ENCODE peak calls at places on chromosomes 4 and X, in ten cellular contexts. One of them, this sample, is unnamed.

GRCh38 chr4:23368081-23368697 is 521.7 kb downstream of the PPARGC1A start:
- DNase-seq in adrenal gland: no peak
- DNase-seq in neural progenitor cell: peak
- DNase-seq in brain microvascular endothelial cell: no peak
- DNase-seq in fibroblast of lung: peak
- DNase-seq in lung: peak
- DNase-seq in ovary: no peak
- DNase-seq in CD8-positive, alpha-beta T cell: no peak
- DNase-seq in GM23338: peak
- DNase-seq in endodermal cell: peak
- DNase-seq in this sample: no peak

GRCh38 chr4:145679991-145680455 is at the start of gene C4orf51:
- DNase-seq in ovary: no peak
- DNase-seq in brain microvascular endothelial cell: peak
- DNase-seq in neural progenitor cell: no peak
- DNase-seq in adrenal gland: peak
- DNase-seq in lung: peak
- DNase-seq in fibroblast of lung: peak
- DNase-seq in CD8-positive, alpha-beta T cell: no peak
- DNase-seq in endodermal cell: no peak
- DNase-seq in GM23338: no peak
- DNase-seq in this sample: no peak

GRCh38 chr4:116027311-116027710 is 913.9 kb upstream of the NDST4 start:
- DNase-seq in neural progenitor cell: no peak
- DNase-seq in ovary: no peak
- DNase-seq in CD8-positive, alpha-beta T cell: no peak
- DNase-seq in lung: no peak
- DNase-seq in endodermal cell: no peak
- DNase-seq in GM23338: no peak
- DNase-seq in fibroblast of lung: no peak
- DNase-seq in brain microvascular endothelial cell: no peak
- DNase-seq in adrenal gland: no peak
- DNase-seq in this sample: no peak

GRCh38 chrX:12701625-12702024 is 89.6 kb upstream of the PRPS2 start:
- DNase-seq in adrenal gland: no peak
- DNase-seq in fibroblast of lung: peak
- DNase-seq in CD8-positive, alpha-beta T cell: no peak
- DNase-seq in endodermal cell: peak
- DNase-seq in GM23338: peak
- DNase-seq in brain microvascular endothelial cell: peak
- DNase-seq in lung: peak
- DNase-seq in neural progenitor cell: peak
- DNase-seq in ovary: peak
- DNase-seq in this sample: peak

GRCh38 chrX:109857898-109858297 is 124.8 kb upstream of the ACSL4 start:
- DNase-seq in ovary: no peak
- DNase-seq in fibroblast of lung: peak
- DNase-seq in brain microvascular endothelial cell: no peak
- DNase-seq in neural progenitor cell: no peak
- DNase-seq in CD8-positive, alpha-beta T cell: no peak
- DNase-seq in endodermal cell: no peak
- DNase-seq in GM23338: no peak
- DNase-seq in adrenal gland: no peak
- DNase-seq in lung: no peak
- DNase-seq in this sample: no peak

GRCh38 chr4:183657564-183657963 is 1.4 kb downstream of the RWDD4 start:
- DNase-seq in CD8-positive, alpha-beta T cell: no peak
- DNase-seq in neural progenitor cell: no peak
- DNase-seq in endodermal cell: no peak
- DNase-seq in GM23338: no peak
- DNase-seq in adrenal gland: no peak
- DNase-seq in lung: no peak
- DNase-seq in fibroblast of lung: no peak
- DNase-seq in ovary: no peak
- DNase-seq in brain microvascular endothelial cell: no peak
- DNase-seq in this sample: no peak

GRCh38 chr4:76270776-76271175 is 19.3 kb downstream of the FAM47E start:
- DNase-seq in GM23338: no peak
- DNase-seq in CD8-positive, alpha-beta T cell: no peak
- DNase-seq in endodermal cell: no peak
- DNase-seq in brain microvascular endothelial cell: no peak
- DNase-seq in fibroblast of lung: no peak
- DNase-seq in lung: no peak
- DNase-seq in neural progenitor cell: no peak
- DNase-seq in adrenal gland: no peak
- DNase-seq in ovary: no peak
- DNase-seq in this sample: no peak

GRCh38 chrX:134537179-134537945 is 77.4 kb downstream of the HPRT1 start:
- DNase-seq in GM23338: no peak
- DNase-seq in endodermal cell: no peak
- DNase-seq in brain microvascular endothelial cell: peak
- DNase-seq in fibroblast of lung: peak
- DNase-seq in lung: no peak
- DNase-seq in neural progenitor cell: no peak
- DNase-seq in adrenal gland: peak
- DNase-seq in CD8-positive, alpha-beta T cell: no peak
- DNase-seq in ovary: no peak
- DNase-seq in this sample: no peak

GRCh38 chr4:153204247-153205027 is at the start of gene TRIM2:
- DNase-seq in brain microvascular endothelial cell: peak
- DNase-seq in GM23338: peak
- DNase-seq in adrenal gland: peak
- DNase-seq in neural progenitor cell: peak
- DNase-seq in endodermal cell: peak
- DNase-seq in ovary: peak
- DNase-seq in fibroblast of lung: peak
- DNase-seq in lung: peak
- DNase-seq in CD8-positive, alpha-beta T cell: no peak
- DNase-seq in this sample: no peak
- H3K4me3 ChIP-seq in brain microvascular endothelial cell: peak
- H3K4me3 ChIP-seq in GM23338: peak
- H3K4me3 ChIP-seq in adrenal gland: no peak
- H3K4me3 ChIP-seq in neural progenitor cell: peak
- H3K4me3 ChIP-seq in endodermal cell: peak
- H3K4me3 ChIP-seq in ovary: peak
- H3K4me3 ChIP-seq in fibroblast of lung: peak
- H3K4me3 ChIP-seq in lung: peak
- H3K4me3 ChIP-seq in CD8-positive, alpha-beta T cell: no peak
- H3K4me3 ChIP-seq in this sample: no peak

GRCh38 chr4:726816-727215 is 21.2 kb downstream of the PCGF3 start:
- DNase-seq in fibroblast of lung: no peak
- DNase-seq in ovary: no peak
- DNase-seq in brain microvascular endothelial cell: no peak
- DNase-seq in lung: no peak
- DNase-seq in neural progenitor cell: no peak
- DNase-seq in adrenal gland: no peak
- DNase-seq in GM23338: no peak
- DNase-seq in endodermal cell: no peak
- DNase-seq in CD8-positive, alpha-beta T cell: no peak
- DNase-seq in this sample: no peak
- H3K27ac ChIP-seq in fibroblast of lung: peak
- H3K27ac ChIP-seq in ovary: peak
- H3K27ac ChIP-seq in brain microvascular endothelial cell: no peak
- H3K27ac ChIP-seq in lung: peak
- H3K27ac ChIP-seq in neural progenitor cell: no peak
- H3K27ac ChIP-seq in adrenal gland: peak
- H3K27ac ChIP-seq in GM23338: no peak
- H3K27ac ChIP-seq in endodermal cell: no peak
- H3K27ac ChIP-seq in CD8-positive, alpha-beta T cell: no peak
- H3K27ac ChIP-seq in this sample: no peak

GRCh38 chr4:113147498-113148231 is 98.2 kb downstream of the ANK2 start:
- DNase-seq in brain microvascular endothelial cell: no peak
- DNase-seq in neural progenitor cell: no peak
- DNase-seq in adrenal gland: no peak
- DNase-seq in endodermal cell: no peak
- DNase-seq in ovary: no peak
- DNase-seq in CD8-positive, alpha-beta T cell: no peak
- DNase-seq in fibroblast of lung: no peak
- DNase-seq in lung: no peak
- DNase-seq in GM23338: no peak
- DNase-seq in this sample: no peak

GRCh38 chr4:113145147-113145518 is 95.7 kb downstream of the ANK2 start:
- DNase-seq in brain microvascular endothelial cell: no peak
- DNase-seq in GM23338: no peak
- DNase-seq in endodermal cell: no peak
- DNase-seq in adrenal gland: no peak
- DNase-seq in fibroblast of lung: no peak
- DNase-seq in neural progenitor cell: no peak
- DNase-seq in lung: no peak
- DNase-seq in ovary: no peak
- DNase-seq in CD8-positive, alpha-beta T cell: no peak
- DNase-seq in this sample: no peak

GRCh38 chr4:113146876-113147358 is 97.5 kb downstream of the ANK2 start:
- DNase-seq in fibroblast of lung: peak
- DNase-seq in CD8-positive, alpha-beta T cell: no peak
- DNase-seq in adrenal gland: no peak
- DNase-seq in lung: no peak
- DNase-seq in ovary: peak
- DNase-seq in brain microvascular endothelial cell: no peak
- DNase-seq in GM23338: no peak
- DNase-seq in endodermal cell: no peak
- DNase-seq in neural progenitor cell: no peak
- DNase-seq in this sample: peak

GRCh38 chr4:113148925-113149324 is 99.5 kb downstream of the ANK2 start:
- DNase-seq in neural progenitor cell: no peak
- DNase-seq in CD8-positive, alpha-beta T cell: no peak
- DNase-seq in GM23338: peak
- DNase-seq in fibroblast of lung: no peak
- DNase-seq in endodermal cell: no peak
- DNase-seq in adrenal gland: no peak
- DNase-seq in lung: no peak
- DNase-seq in brain microvascular endothelial cell: no peak
- DNase-seq in ovary: no peak
- DNase-seq in this sample: no peak

DNA sequence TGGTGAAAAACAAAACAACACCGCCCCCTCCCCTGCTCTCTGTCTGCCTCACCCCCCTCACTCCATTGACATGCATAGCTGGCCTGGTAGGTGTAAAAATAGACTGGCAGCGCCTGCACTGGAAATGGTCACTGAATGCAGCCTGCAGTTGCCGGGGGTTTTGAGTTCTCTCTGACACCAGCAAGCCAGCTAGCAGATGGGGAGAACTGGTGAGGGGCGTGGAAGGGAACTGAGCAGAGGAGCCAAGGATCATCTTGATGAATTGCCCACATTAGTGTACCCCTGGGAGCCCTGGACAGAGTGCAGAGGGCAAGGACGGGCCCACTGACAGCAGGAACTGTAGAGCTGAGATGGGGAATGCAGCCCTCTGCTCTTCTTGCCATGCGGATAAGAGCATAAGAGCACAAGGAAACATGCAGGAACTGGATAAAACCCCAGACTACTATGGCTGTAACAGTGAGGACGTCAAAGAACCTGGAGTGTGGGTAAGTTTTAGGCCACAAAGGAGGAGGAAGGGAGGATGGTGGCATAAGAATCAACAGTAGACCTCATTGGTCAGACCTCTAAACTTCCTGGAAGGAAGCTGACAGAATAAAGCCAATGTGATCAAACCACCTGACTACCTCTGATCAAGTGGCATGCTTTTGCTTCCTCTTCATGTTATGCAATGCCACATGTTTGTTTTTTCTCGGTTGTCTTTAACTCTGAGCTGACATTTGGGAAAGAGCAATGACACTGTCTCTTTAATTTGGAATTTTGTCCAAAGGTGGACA is 96.3 kb downstream of the ANK2 start:
- DNase-seq in GM23338: peak
- DNase-seq in CD8-positive, alpha-beta T cell: no peak
- DNase-seq in brain microvascular endothelial cell: no peak
- DNase-seq in lung: no peak
- DNase-seq in ovary: peak
- DNase-seq in endodermal cell: peak
- DNase-seq in neural progenitor cell: peak
- DNase-seq in adrenal gland: no peak
- DNase-seq in fibroblast of lung: no peak
- DNase-seq in this sample: no peak
- H3K4me3 ChIP-seq in GM23338: peak
- H3K4me3 ChIP-seq in CD8-positive, alpha-beta T cell: no peak
- H3K4me3 ChIP-seq in brain microvascular endothelial cell: no peak
- H3K4me3 ChIP-seq in lung: no peak
- H3K4me3 ChIP-seq in ovary: no peak
- H3K4me3 ChIP-seq in endodermal cell: no peak
- H3K4me3 ChIP-seq in neural progenitor cell: no peak
- H3K4me3 ChIP-seq in adrenal gland: no peak
- H3K4me3 ChIP-seq in fibroblast of lung: no peak
- H3K4me3 ChIP-seq in this sample: no peak

GRCh38 chr4:159282944-159283343 is 180.1 kb downstream of the RAPGEF2 start:
- DNase-seq in fibroblast of lung: no peak
- DNase-seq in neural progenitor cell: no peak
- DNase-seq in endodermal cell: no peak
- DNase-seq in lung: no peak
- DNase-seq in adrenal gland: no peak
- DNase-seq in CD8-positive, alpha-beta T cell: no peak
- DNase-seq in brain microvascular endothelial cell: no peak
- DNase-seq in ovary: no peak
- DNase-seq in GM23338: no peak
- DNase-seq in this sample: no peak

GRCh38 chr4:159279084-159279483 is 176.2 kb downstream of the RAPGEF2 start:
- DNase-seq in endodermal cell: no peak
- DNase-seq in adrenal gland: no peak
- DNase-seq in brain microvascular endothelial cell: no peak
- DNase-seq in lung: no peak
- DNase-seq in CD8-positive, alpha-beta T cell: no peak
- DNase-seq in ovary: no peak
- DNase-seq in GM23338: no peak
- DNase-seq in fibroblast of lung: no peak
- DNase-seq in neural progenitor cell: no peak
- DNase-seq in this sample: no peak

GRCh38 chr4:159281781-159282180 is 178.9 kb downstream of the RAPGEF2 start:
- DNase-seq in CD8-positive, alpha-beta T cell: no peak
- DNase-seq in fibroblast of lung: no peak
- DNase-seq in endodermal cell: no peak
- DNase-seq in neural progenitor cell: no peak
- DNase-seq in GM23338: no peak
- DNase-seq in adrenal gland: no peak
- DNase-seq in ovary: no peak
- DNase-seq in lung: no peak
- DNase-seq in brain microvascular endothelial cell: no peak
- DNase-seq in this sample: no peak

GRCh38 chr4:159278399-159278798 is 175.5 kb downstream of the RAPGEF2 start:
- DNase-seq in fibroblast of lung: peak
- DNase-seq in CD8-positive, alpha-beta T cell: no peak
- DNase-seq in neural progenitor cell: no peak
- DNase-seq in endodermal cell: no peak
- DNase-seq in brain microvascular endothelial cell: no peak
- DNase-seq in lung: no peak
- DNase-seq in GM23338: no peak
- DNase-seq in adrenal gland: no peak
- DNase-seq in ovary: no peak
- DNase-seq in this sample: no peak

DNA sequence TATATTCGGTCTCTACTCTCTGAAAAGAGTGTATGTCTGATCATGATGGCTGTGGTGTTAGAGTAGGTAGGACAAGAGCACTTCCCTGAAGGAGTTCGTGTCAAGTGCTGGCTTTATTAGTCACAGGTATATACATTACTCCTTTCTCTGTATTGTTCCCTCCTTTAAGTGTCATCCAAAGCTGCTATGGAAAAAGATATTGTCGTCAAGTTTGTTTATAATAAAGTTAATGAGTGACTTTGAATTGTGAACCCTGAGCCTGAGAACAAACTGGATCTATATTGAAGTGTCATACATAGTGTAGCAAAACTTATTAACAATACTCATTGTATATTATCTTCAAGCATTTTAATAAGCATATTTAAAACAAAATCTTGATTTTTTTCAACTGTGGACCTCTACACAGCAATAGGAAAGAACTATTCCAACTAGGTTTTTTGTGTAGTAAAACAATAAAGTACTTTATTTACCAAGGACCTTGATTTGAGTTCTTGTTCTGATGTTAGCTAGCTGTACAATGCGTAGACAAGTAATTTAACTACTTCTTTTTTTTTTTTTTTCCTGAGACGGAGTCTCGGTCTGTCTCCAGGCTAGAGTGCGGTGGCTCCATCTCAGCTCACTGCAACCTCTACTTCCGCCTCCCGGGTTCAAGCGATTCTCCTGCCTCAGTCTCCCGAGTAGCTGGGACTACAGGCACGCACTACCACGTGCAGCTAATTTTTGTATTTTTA is 177.7 kb downstream of the RAPGEF2 start:
- DNase-seq in ovary: no peak
- DNase-seq in fibroblast of lung: no peak
- DNase-seq in adrenal gland: no peak
- DNase-seq in lung: peak
- DNase-seq in GM23338: no peak
- DNase-seq in endodermal cell: no peak
- DNase-seq in CD8-positive, alpha-beta T cell: no peak
- DNase-seq in brain microvascular endothelial cell: no peak
- DNase-seq in neural progenitor cell: no peak
- DNase-seq in this sample: no peak
- H3K27ac ChIP-seq in ovary: no peak
- H3K27ac ChIP-seq in fibroblast of lung: no peak
- H3K27ac ChIP-seq in adrenal gland: no peak
- H3K27ac ChIP-seq in lung: no peak
- H3K27ac ChIP-seq in GM23338: no peak
- H3K27ac ChIP-seq in endodermal cell: no peak
- H3K27ac ChIP-seq in CD8-positive, alpha-beta T cell: no peak
- H3K27ac ChIP-seq in brain microvascular endothelial cell: no peak
- H3K27ac ChIP-seq in neural progenitor cell: no peak
- H3K27ac ChIP-seq in this sample: no peak